ENCODE peak calls at places on chromosomes 6 and 20, in ten cellular contexts. D is skeletal muscle cell; N is HEK293T; Y is stimulated activated CD4-positive, alpha-beta T cell treated with anti-CD3 and anti-CD28 coated beads, Interleukin-1b, Interleukin-23, amount 100 ng/mL, for 24 hours; F is activated naive CD8-positive, alpha-beta T cell treated with anti-CD3 and anti-CD28 coated beads, Interleukin-2, amount 50 U/mL, for 24 hours; P is AG09309; H is T follicular helper cell; T is left lung; U is lower lobe of right lung; G is kidney. K is an unnamed sample.

GRCh38 chr6:144449911-144450690 is 165.0 kb downstream of the UTRN start:
- DNase-seq in D (peak), N (no peak), Y (no peak), F (no peak), P (no peak), H (no peak), T (no peak), U (no peak), G (no peak), K (no peak)

GRCh38 chr6:126033696-126034095 is 47.4 kb downstream of the TRMT11 start:
- DNase-seq in D (peak), N (peak), Y (no peak), F (no peak), P (peak), H (no peak), T (no peak), U (no peak), G (no peak), K (no peak)

GRCh38 chr20:38631155-38632022 is 29.8 kb downstream of the ARHGAP40 start:
- DNase-seq in D (no peak), N (no peak), Y (no peak), F (no peak), P (no peak), H (no peak), T (no peak), U (no peak), G (no peak), K (no peak)

GRCh38 chr6:36853325-36853724 is 14.1 kb upstream of the CPNE5 start:
- DNase-seq in D (peak), N (no peak), Y (no peak), F (no peak), P (peak), H (no peak), T (no peak), U (no peak), G (no peak), K (no peak)

GRCh38 chr6:11921017-11921438 is 91.1 kb upstream of the HIVEP1 start:
- DNase-seq in D (peak), N (peak), Y (no peak), F (no peak), P (peak), H (no peak), T (no peak), U (no peak), G (no peak), K (no peak)

GRCh38 chr20:37348643-37349516 is 2.9 kb downstream of the SRC start:
- DNase-seq in D (no peak), N (no peak), Y (no peak), F (no peak), P (no peak), H (no peak), T (peak), U (no peak), G (no peak), K (no peak)

GRCh38 chr20:4369798-4370124 is 351.9 kb upstream of the PRND start:
- DNase-seq in D (no peak), N (no peak), Y (peak), F (peak), P (no peak), H (no peak), T (no peak), U (no peak), G (no peak), K (no peak)

GRCh38 chr20:1792274-1792673 is 102.9 kb upstream of the SIRPA start:
- DNase-seq in D (no peak), N (no peak), Y (no peak), F (no peak), P (no peak), H (no peak), T (no peak), U (no peak), G (no peak), K (no peak)

GRCh38 chr20:57317789-57318371 is 11.7 kb upstream of the SPO11 start:
- DNase-seq in D (no peak), N (no peak), Y (no peak), F (no peak), P (no peak), H (no peak), T (no peak), U (no peak), G (no peak), K (no peak)

GRCh38 chr20:37505263-37506165 is 15.5 kb upstream of the NNAT start:
- DNase-seq in D (no peak), N (no peak), Y (no peak), F (no peak), P (no peak), H (no peak), T (no peak), U (no peak), G (no peak), K (no peak)

GRCh38 chr6:20574355-20574754 is 40.1 kb downstream of the CDKAL1 start:
- DNase-seq in D (no peak), N (no peak), Y (no peak), F (no peak), P (no peak), H (no peak), T (no peak), U (no peak), G (no peak), K (no peak)

GRCh38 chr20:10239954-10240353 is 21.3 kb downstream of the SNAP25 start:
- DNase-seq in D (no peak), N (no peak), Y (no peak), F (no peak), P (no peak), H (no peak), T (no peak), U (peak), G (peak), K (peak)

GRCh38 chr20:1533059-1533458 is 24.4 kb downstream of the SIRPD start:
- DNase-seq in D (no peak), N (no peak), Y (no peak), F (no peak), P (no peak), H (no peak), T (no peak), U (no peak), G (no peak), K (no peak)

GRCh38 chr6:124400600-124400999 is 561.6 kb upstream of the RNF217 start:
- DNase-seq in D (no peak), N (no peak), Y (no peak), F (no peak), P (no peak), H (no peak), T (no peak), U (no peak), G (no peak), K (no peak)

GRCh38 chr6:4460595-4461475 is 315.4 kb upstream of the CDYL start:
- DNase-seq in D (peak), N (no peak), Y (no peak), F (no peak), P (no peak), H (no peak), T (no peak), U (no peak), G (peak), K (no peak)

GRCh38 chr20:37218431-37218830 is 39.1 kb upstream of the MROH8 start:
- DNase-seq in D (no peak), N (no peak), Y (no peak), F (no peak), P (no peak), H (no peak), T (no peak), U (no peak), G (no peak), K (no peak)

GRCh38 chr6:122838060-122838780 is 49.2 kb downstream of the SMPDL3A start:
- DNase-seq in D (no peak), N (peak), Y (no peak), F (no peak), P (no peak), H (no peak), T (no peak), U (no peak), G (no peak), K (no peak)

GRCh38 chr6:145070791-145071190 is 664.5 kb downstream of the EPM2A start:
- DNase-seq in D (peak), N (no peak), Y (no peak), F (no peak), P (peak), H (no peak), T (no peak), U (no peak), G (no peak), K (no peak)

GRCh38 chr6:27865952-27866369 is 46.2 kb downstream of the OR2B2 start:
- DNase-seq in D (no peak), N (no peak), Y (no peak), F (peak), P (no peak), H (no peak), T (no peak), U (no peak), G (no peak), K (no peak)

GRCh38 chr6:63347599-63347998 is 27.8 kb upstream of the LGSN start:
- DNase-seq in D (peak), N (no peak), Y (no peak), F (no peak), P (peak), H (no peak), T (no peak), U (no peak), G (no peak), K (no peak)

GRCh38 chr6:144500886-144501285 is 215.8 kb downstream of the UTRN start:
- DNase-seq in D (no peak), N (no peak), Y (no peak), F (no peak), P (no peak), H (no peak), T (no peak), U (no peak), G (no peak), K (no peak)

GRCh38 chr20:49656304-49656703 is 57.4 kb downstream of the B4GALT5 start:
- DNase-seq in D (no peak), N (no peak), Y (no peak), F (no peak), P (no peak), H (no peak), T (no peak), U (no peak), G (no peak), K (no peak)

GRCh38 chr6:159163901-159164370 is 5.3 kb upstream of the FNDC1 start:
- DNase-seq in D (peak), N (no peak), Y (no peak), F (no peak), P (no peak), H (no peak), T (no peak), U (no peak), G (no peak), K (no peak)

GRCh38 chr6:161091972-161092701 is 100.6 kb downstream of the MAP3K4 start:
- DNase-seq in D (no peak), N (no peak), Y (no peak), F (no peak), P (peak), H (no peak), T (no peak), U (no peak), G (no peak), K (no peak)

GRCh38 chr6:89547286-89547685 is 91.3 kb downstream of the LYRM2 start:
- DNase-seq in D (no peak), N (no peak), Y (no peak), F (no peak), P (no peak), H (no peak), T (no peak), U (no peak), G (no peak), K (no peak)

GRCh38 chr20:46660487-46660886 is 9.2 kb upstream of the SLC13A3 start:
- DNase-seq in D (no peak), N (no peak), Y (no peak), F (no peak), P (no peak), H (no peak), T (no peak), U (no peak), G (no peak), K (no peak)

GRCh38 chr6:39181333-39181732 is 47.9 kb downstream of the KCNK5 start:
- DNase-seq in D (no peak), N (no peak), Y (no peak), F (no peak), P (no peak), H (no peak), T (no peak), U (no peak), G (no peak), K (no peak)

GRCh38 chr20:44072381-44072780 is 114.6 kb downstream of the JPH2 start:
- DNase-seq in D (no peak), N (no peak), Y (no peak), F (no peak), P (no peak), H (no peak), T (no peak), U (no peak), G (no peak), K (no peak)

GRCh38 chr6:150289454-150290071 is 79.2 kb upstream of the IYD start:
- DNase-seq in D (no peak), N (no peak), Y (no peak), F (no peak), P (no peak), H (no peak), T (no peak), U (no peak), G (no peak), K (no peak)

GRCh38 chr6:104326173-104327001 is 533.3 kb downstream of the HACE1 start:
- DNase-seq in D (peak), N (no peak), Y (no peak), F (no peak), P (peak), H (no peak), T (no peak), U (no peak), G (no peak), K (peak)

GRCh38 chr6:43283514-43283901 is 14.6 kb upstream of the SLC22A7 start:
- DNase-seq in D (no peak), N (no peak), Y (no peak), F (no peak), P (no peak), H (no peak), T (no peak), U (no peak), G (no peak), K (peak)

GRCh38 chr6:112956696-112957525 is 609.8 kb downstream of the RFPL4B start:
- DNase-seq in D (peak), N (peak), Y (no peak), F (no peak), P (peak), H (no peak), T (no peak), U (no peak), G (no peak), K (no peak)

GRCh38 chr6:52566853-52567279 is 10.0 kb downstream of the TRAM2 start:
- DNase-seq in D (peak), N (no peak), Y (no peak), F (no peak), P (peak), H (no peak), T (no peak), U (no peak), G (no peak), K (no peak)

GRCh38 chr20:36585410-36586125 is 12.2 kb downstream of the TGIF2 start:
- DNase-seq in D (no peak), N (no peak), Y (no peak), F (no peak), P (peak), H (no peak), T (no peak), U (no peak), G (no peak), K (no peak)

GRCh38 chr6:87164004-87164403 is 8.6 kb downstream of the ZNF292 start:
- DNase-seq in D (no peak), N (no peak), Y (no peak), F (no peak), P (no peak), H (no peak), T (no peak), U (no peak), G (no peak), K (no peak)

GRCh38 chr6:34049395-34050342 is 96.2 kb downstream of the GRM4 start:
- DNase-seq in D (no peak), N (no peak), Y (no peak), F (no peak), P (no peak), H (no peak), T (peak), U (no peak), G (no peak), K (no peak)

GRCh38 chr20:49501917-49502316 is 19.4 kb upstream of the KCNB1 start:
- DNase-seq in D (no peak), N (peak), Y (no peak), F (no peak), P (no peak), H (no peak), T (no peak), U (no peak), G (no peak), K (no peak)

GRCh38 chr6:7974932-7975763 is 64.6 kb upstream of the TXNDC5 start:
- DNase-seq in D (peak), N (peak), Y (no peak), F (no peak), P (peak), H (no peak), T (no peak), U (peak), G (peak), K (peak)

GRCh38 chr6:20252311-20252710 is 40.0 kb upstream of the MBOAT1 start:
- DNase-seq in D (no peak), N (no peak), Y (no peak), F (no peak), P (no peak), H (no peak), T (no peak), U (no peak), G (no peak), K (no peak)